ENCODE peak calls at places on chromosomes 2 and 18, in six cellular contexts. One of them, this sample, is unnamed.

GRCh38 chr2:159807183-159808037 is 9.4 kb upstream of the CD302 start:
- DNase-seq in A549: peak; percentile 57
- DNase-seq in stomach: peak; percentile 42
- DNase-seq in ovary: no peak
- DNase-seq in HepG2: peak; percentile 76
- DNase-seq in upper lobe of left lung: no peak
- DNase-seq in this sample: no peak

GRCh38 chr2:173153486-173153885 is 77.8 kb downstream of the MAP3K20 start:
- DNase-seq in A549: no peak
- DNase-seq in stomach: no peak
- DNase-seq in ovary: no peak
- DNase-seq in HepG2: no peak
- DNase-seq in upper lobe of left lung: no peak
- DNase-seq in this sample: no peak

GRCh38 chr2:45879406-45879805 is 227.9 kb downstream of the PRKCE start:
- DNase-seq in A549: no peak
- DNase-seq in stomach: no peak
- DNase-seq in ovary: no peak
- DNase-seq in HepG2: no peak
- DNase-seq in upper lobe of left lung: peak; percentile 61
- DNase-seq in this sample: no peak

GRCh38 chr2:161113693-161114417 is 46.4 kb upstream of the TANK start:
- DNase-seq in A549: no peak
- DNase-seq in stomach: no peak
- DNase-seq in ovary: no peak
- DNase-seq in HepG2: no peak
- DNase-seq in upper lobe of left lung: no peak
- DNase-seq in this sample: no peak

GRCh38 chr2:234377761-234378341 is 119.0 kb downstream of the ARL4C start:
- DNase-seq in A549: no peak
- DNase-seq in stomach: no peak
- DNase-seq in ovary: no peak
- DNase-seq in HepG2: no peak
- DNase-seq in upper lobe of left lung: no peak
- DNase-seq in this sample: no peak

GRCh38 chr2:152355411-152355831 is 20.4 kb downstream of the FMNL2 start:
- DNase-seq in A549: no peak
- DNase-seq in stomach: no peak
- DNase-seq in ovary: no peak
- DNase-seq in HepG2: peak; percentile 74
- DNase-seq in upper lobe of left lung: no peak
- DNase-seq in this sample: no peak

GRCh38 chr2:95240091-95240490 is 32.8 kb downstream of the ZNF892 start:
- DNase-seq in A549: no peak
- DNase-seq in stomach: no peak
- DNase-seq in ovary: no peak
- DNase-seq in HepG2: no peak
- DNase-seq in upper lobe of left lung: no peak
- DNase-seq in this sample: no peak

GRCh38 chr2:15956230-15956629 is 15.9 kb downstream of the MYCN start:
- DNase-seq in A549: no peak
- DNase-seq in stomach: no peak
- DNase-seq in ovary: no peak
- DNase-seq in HepG2: no peak
- DNase-seq in upper lobe of left lung: no peak
- DNase-seq in this sample: no peak

GRCh38 chr18:54931152-54931551 is 28.1 kb downstream of the CCDC68 start:
- DNase-seq in A549: no peak
- DNase-seq in stomach: no peak
- DNase-seq in ovary: no peak
- DNase-seq in HepG2: no peak
- DNase-seq in upper lobe of left lung: no peak
- DNase-seq in this sample: no peak

GRCh38 chr2:67268806-67269205 is 128.3 kb upstream of the ETAA1 start:
- DNase-seq in A549: no peak
- DNase-seq in stomach: no peak
- DNase-seq in ovary: no peak
- DNase-seq in HepG2: no peak
- DNase-seq in upper lobe of left lung: no peak
- DNase-seq in this sample: no peak

GRCh38 chr2:8456149-8457091 is 225.4 kb upstream of the ID2 start:
- DNase-seq in A549: no peak
- DNase-seq in stomach: peak; percentile 31
- DNase-seq in ovary: no peak
- DNase-seq in HepG2: no peak
- DNase-seq in upper lobe of left lung: no peak
- DNase-seq in this sample: peak; percentile 54

GRCh38 chr2:24872344-24873115 is 47.5 kb downstream of the ADCY3 start:
- DNase-seq in A549: no peak
- DNase-seq in stomach: no peak
- DNase-seq in ovary: no peak
- DNase-seq in HepG2: no peak
- DNase-seq in upper lobe of left lung: no peak
- DNase-seq in this sample: no peak

GRCh38 chr2:85528355-85528754 is 10.6 kb upstream of the MAT2A start:
- DNase-seq in A549: no peak
- DNase-seq in stomach: no peak
- DNase-seq in ovary: no peak
- DNase-seq in HepG2: no peak
- DNase-seq in upper lobe of left lung: no peak
- DNase-seq in this sample: no peak

GRCh38 chr2:191620144-191620543 is 57.8 kb upstream of the NABP1 start:
- DNase-seq in A549: no peak
- DNase-seq in stomach: no peak
- DNase-seq in ovary: no peak
- DNase-seq in HepG2: no peak
- DNase-seq in upper lobe of left lung: peak; percentile 46
- DNase-seq in this sample: no peak

GRCh38 chr18:58590231-58590630 is 38.7 kb downstream of the ALPK2 start:
- DNase-seq in A549: no peak
- DNase-seq in stomach: no peak
- DNase-seq in ovary: peak; percentile 57
- DNase-seq in HepG2: peak; percentile 77
- DNase-seq in upper lobe of left lung: no peak
- DNase-seq in this sample: peak; percentile 81

GRCh38 chr2:27664245-27664574 is 521 bp downstream of the SLC4A1AP start:
- DNase-seq in A549: no peak
- DNase-seq in stomach: no peak
- DNase-seq in ovary: no peak
- DNase-seq in HepG2: no peak
- DNase-seq in upper lobe of left lung: no peak
- DNase-seq in this sample: no peak

GRCh38 chr2:29014811-29015414 is 33.8 kb downstream of the TOGARAM2 start:
- DNase-seq in A549: no peak
- DNase-seq in stomach: peak; percentile 42
- DNase-seq in ovary: peak; percentile 39
- DNase-seq in HepG2: no peak
- DNase-seq in upper lobe of left lung: peak; percentile 63
- DNase-seq in this sample: no peak

GRCh38 chr2:127672341-127673303 is 2.7 kb downstream of the LIMS2 start:
- DNase-seq in A549: no peak
- DNase-seq in stomach: peak; percentile 23
- DNase-seq in ovary: no peak
- DNase-seq in HepG2: no peak
- DNase-seq in upper lobe of left lung: no peak
- DNase-seq in this sample: peak; percentile 72

GRCh38 chr2:88191722-88192042 is 21.5 kb downstream of the THNSL2 start:
- DNase-seq in A549: no peak
- DNase-seq in stomach: no peak
- DNase-seq in ovary: no peak
- DNase-seq in HepG2: no peak
- DNase-seq in upper lobe of left lung: no peak
- DNase-seq in this sample: no peak
- TF ChIP-seq CTCF in A549: no peak
- TF ChIP-seq CTCF in stomach: no peak
- TF ChIP-seq CTCF in ovary: no peak
- TF ChIP-seq CTCF in HepG2: no peak
- TF ChIP-seq CTCF in upper lobe of left lung: no peak
- TF ChIP-seq CTCF in this sample: peak; percentile 4

GRCh38 chr2:43222472-43223146 is 3.8 kb downstream of the ZFP36L2 start:
- DNase-seq in A549: no peak
- DNase-seq in stomach: no peak
- DNase-seq in ovary: no peak
- DNase-seq in HepG2: no peak
- DNase-seq in upper lobe of left lung: no peak
- DNase-seq in this sample: no peak
- TF ChIP-seq EP300 in A549: no peak
- TF ChIP-seq EP300 in stomach: no peak
- TF ChIP-seq EP300 in ovary: no peak
- TF ChIP-seq EP300 in HepG2: no peak
- TF ChIP-seq EP300 in upper lobe of left lung: no peak
- TF ChIP-seq EP300 in this sample: peak; percentile 72

GRCh38 chr2:118088051-118089014 is at the start of gene INSIG2:
- DNase-seq in A549: peak; percentile 88
- DNase-seq in stomach: peak; percentile 96
- DNase-seq in ovary: peak; percentile 87
- DNase-seq in HepG2: peak; percentile 99
- DNase-seq in upper lobe of left lung: peak; percentile 98
- DNase-seq in this sample: peak; percentile 94
- TF ChIP-seq POLR2A in A549: peak; percentile 67
- TF ChIP-seq POLR2A in stomach: no peak
- TF ChIP-seq POLR2A in ovary: no peak
- TF ChIP-seq POLR2A in HepG2: peak; percentile 83
- TF ChIP-seq POLR2A in upper lobe of left lung: no peak
- TF ChIP-seq POLR2A in this sample: peak; percentile 68

GRCh38 chr2:48530033-48530804 is at the start of gene STON1:
- DNase-seq in A549: peak; percentile 32
- DNase-seq in stomach: peak; percentile 30
- DNase-seq in ovary: peak; percentile 72
- DNase-seq in HepG2: no peak
- DNase-seq in upper lobe of left lung: peak; percentile 59
- DNase-seq in this sample: peak; percentile 88
- TF ChIP-seq CTCF in A549: peak; percentile 13
- TF ChIP-seq CTCF in stomach: no peak
- TF ChIP-seq CTCF in ovary: no peak
- TF ChIP-seq CTCF in HepG2: no peak
- TF ChIP-seq CTCF in upper lobe of left lung: no peak
- TF ChIP-seq CTCF in this sample: peak; percentile 24

GRCh38 chr2:221120643-221121042 is 451.5 kb downstream of the EPHA4 start:
- DNase-seq in A549: no peak
- DNase-seq in stomach: no peak
- DNase-seq in ovary: no peak
- DNase-seq in HepG2: no peak
- DNase-seq in upper lobe of left lung: no peak
- DNase-seq in this sample: no peak
- TF ChIP-seq EP300 in A549: no peak
- TF ChIP-seq EP300 in stomach: no peak
- TF ChIP-seq EP300 in ovary: no peak
- TF ChIP-seq EP300 in HepG2: no peak
- TF ChIP-seq EP300 in upper lobe of left lung: no peak
- TF ChIP-seq EP300 in this sample: no peak

GRCh38 chr2:179277429-179278196 is 13.0 kb upstream of the SESTD1 start:
- DNase-seq in A549: no peak
- DNase-seq in stomach: no peak
- DNase-seq in ovary: no peak
- DNase-seq in HepG2: no peak
- DNase-seq in upper lobe of left lung: no peak
- DNase-seq in this sample: no peak
- TF ChIP-seq POLR2A in A549: no peak
- TF ChIP-seq POLR2A in stomach: no peak
- TF ChIP-seq POLR2A in ovary: no peak
- TF ChIP-seq POLR2A in HepG2: no peak
- TF ChIP-seq POLR2A in upper lobe of left lung: no peak
- TF ChIP-seq POLR2A in this sample: no peak

GRCh38 chr18:45962461-45962860 is 4.7 kb downstream of the EPG5 start:
- DNase-seq in A549: no peak
- DNase-seq in stomach: no peak
- DNase-seq in ovary: no peak
- DNase-seq in HepG2: peak; percentile 45
- DNase-seq in upper lobe of left lung: peak; percentile 80
- DNase-seq in this sample: no peak

GRCh38 chr18:45962866-45963265 is 4.3 kb downstream of the EPG5 start:
- DNase-seq in A549: no peak
- DNase-seq in stomach: no peak
- DNase-seq in ovary: no peak
- DNase-seq in HepG2: no peak
- DNase-seq in upper lobe of left lung: no peak
- DNase-seq in this sample: no peak

GRCh38 chr18:45967007-45967706 is at the start of gene EPG5:
- DNase-seq in A549: peak; percentile 74
- DNase-seq in stomach: peak; percentile 97
- DNase-seq in ovary: peak; percentile 91
- DNase-seq in HepG2: peak; percentile 93
- DNase-seq in upper lobe of left lung: peak; percentile 99
- DNase-seq in this sample: peak; percentile 97
- TF ChIP-seq CTCF in A549: no peak
- TF ChIP-seq CTCF in stomach: no peak
- TF ChIP-seq CTCF in ovary: no peak
- TF ChIP-seq CTCF in HepG2: no peak
- TF ChIP-seq CTCF in upper lobe of left lung: no peak
- TF ChIP-seq CTCF in this sample: no peak

GRCh38 chr2:44671896-44672295 is 269.6 kb upstream of the SIX3 start:
- DNase-seq in A549: no peak
- DNase-seq in stomach: no peak
- DNase-seq in ovary: no peak
- DNase-seq in HepG2: no peak
- DNase-seq in upper lobe of left lung: no peak
- DNase-seq in this sample: no peak
- TF ChIP-seq EP300 in A549: no peak
- TF ChIP-seq EP300 in stomach: no peak
- TF ChIP-seq EP300 in ovary: no peak
- TF ChIP-seq EP300 in HepG2: no peak
- TF ChIP-seq EP300 in upper lobe of left lung: no peak
- TF ChIP-seq EP300 in this sample: no peak